ENCODE peak calls at places on chromosomes 4 and X, in eight cellular contexts. O is GM12891; N is activated T-cell treated with anti-CD3 and anti-CD28 coated beads, Interleukin-2, amount 50 U/mL, for 72 hours; M is stimulated activated CD4-positive, alpha-beta T cell treated with anti-CD3 and anti-CD28 coated beads, Interleukin-2, amount 100 ng/mL, for 48 hours; T is stimulated activated effector memory CD8-positive, alpha-beta T cell treated with anti-CD3 and anti-CD28 coated beads, Interleukin-12 subunit alpha, Interleukin-12 subunit beta, amount 100 ng/mL, for 72 hours; X is NCI-H1105; W is stimulated activated CD8-positive, alpha-beta memory T cell treated with anti-CD3 and anti-CD28 coated beads, Interleukin-15, amount 100 ng/mL, for 4 hours; A is GM10248. I is an unnamed sample.

GRCh38 chr4:170423137-170423536 is 333.4 kb upstream of the AADAT start:
- DNase-seq in O (no peak), N (no peak), M (no peak), T (no peak), X (no peak), W (no peak), A (no peak), I (no peak)

GRCh38 chrX:108223606-108224005 is 132.0 kb downstream of the ATG4A start:
- DNase-seq in O (no peak), N (no peak), M (no peak), T (no peak), X (no peak), W (no peak), A (no peak), I (peak)

GRCh38 chr4:116413222-116413621 is 672.2 kb downstream of the TRAM1L1 start:
- DNase-seq in O (no peak), N (no peak), M (no peak), T (no peak), X (no peak), W (no peak), A (no peak), I (no peak)

GRCh38 chrX:129606918-129607317 is 47.8 kb downstream of the APLN start:
- DNase-seq in O (peak), N (peak), M (peak), T (peak), X (peak), W (no peak), A (peak), I (peak)

GRCh38 chr4:186771624-186772023 is 48.0 kb upstream of the FAT1 start:
- DNase-seq in O (no peak), N (no peak), M (no peak), T (no peak), X (no peak), W (no peak), A (no peak), I (no peak)

GRCh38 chrX:136064661-136065043 is 79.4 kb downstream of the SLC9A6 start:
- DNase-seq in O (no peak), N (no peak), M (no peak), T (no peak), X (no peak), W (no peak), A (no peak), I (no peak)

GRCh38 chrX:19810809-19811208 is 76.6 kb downstream of the SH3KBP1 start:
- DNase-seq in O (no peak), N (no peak), M (no peak), T (no peak), X (no peak), W (no peak), A (no peak), I (no peak)

GRCh38 chr4:155620637-155621036 is 46.0 kb upstream of the GUCY1A1 start:
- DNase-seq in O (no peak), N (no peak), M (no peak), T (no peak), X (no peak), W (no peak), A (no peak), I (no peak)

GRCh38 chrX:44082829-44083228 is 109.6 kb upstream of the NDP start:
- DNase-seq in O (no peak), N (no peak), M (no peak), T (no peak), X (no peak), W (no peak), A (no peak), I (peak)

GRCh38 chr4:81472249-81473085 is 760 bp upstream of the RASGEF1B start:
- DNase-seq in O (no peak), N (peak), M (no peak), T (no peak), X (peak), W (no peak), A (peak), I (no peak)

GRCh38 chr4:23923840-23924239 is 34.0 kb upstream of the PPARGC1A start:
- DNase-seq in O (no peak), N (no peak), M (no peak), T (no peak), X (no peak), W (no peak), A (no peak), I (no peak)

GRCh38 chr4:95068401-95068800 is 310.6 kb downstream of the BMPR1B start:
- DNase-seq in O (no peak), N (no peak), M (no peak), T (no peak), X (no peak), W (no peak), A (no peak), I (no peak)

GRCh38 chr4:94635172-94635571 is 122.6 kb upstream of the BMPR1B start:
- DNase-seq in O (no peak), N (no peak), M (no peak), T (no peak), X (no peak), W (no peak), A (no peak), I (no peak)

GRCh38 chr4:139144911-139145551 is 32.0 kb downstream of the ELF2 start:
- DNase-seq in O (no peak), N (no peak), M (no peak), T (peak), X (peak), W (no peak), A (no peak), I (peak)

GRCh38 chr4:176549161-176549865 is 229.5 kb downstream of the SPCS3 start:
- DNase-seq in O (no peak), N (no peak), M (no peak), T (no peak), X (no peak), W (no peak), A (no peak), I (no peak)

GRCh38 chr4:19971829-19972228 is 279.9 kb upstream of the SLIT2 start:
- DNase-seq in O (no peak), N (no peak), M (no peak), T (no peak), X (no peak), W (no peak), A (no peak), I (no peak)

GRCh38 chrX:150767045-150767395 is 73.8 kb downstream of the MTMR1 start:
- DNase-seq in O (no peak), N (no peak), M (no peak), T (no peak), X (no peak), W (no peak), A (no peak), I (no peak)

GRCh38 chr4:53786632-53787031 is 195.3 kb upstream of the LNX1 start:
- DNase-seq in O (no peak), N (no peak), M (no peak), T (no peak), X (no peak), W (no peak), A (no peak), I (peak)